ENCODE peak calls at places on chromosomes 5 and 9, in ten cellular contexts. M is A673, F is mammary epithelial cell, L is heart left ventricle, E is PC-3, Q is PC-9, O is SK-N-SH, Z is H9, A is left ventricle myocardium inferior, B is hepatocyte. J is an unnamed sample. For H3K4me1, the result is how much of the 10 kb centered on the place peaks cover.

GRCh38 chr9:107933042-107933441 is 443.5 kb upstream of the KLF4 start:
- DNase-seq in M (no peak), F (peak), L (no peak), E (peak), Q (no peak), O (no peak), Z (no peak), A (no peak), B (no peak), J (peak)

GRCh38 chr9:35258665-35259474 is 97.1 kb downstream of the UNC13B start:
- DNase-seq in M (peak), F (peak), L (peak), E (peak), Q (peak), O (peak), Z (peak), A (peak), B (peak), J (peak)

GRCh38 chr5:125047871-125048270 is 301.4 kb upstream of the ZNF608 start:
- DNase-seq in M (no peak), F (no peak), L (no peak), E (no peak), Q (no peak), O (no peak), Z (no peak), A (no peak), B (no peak), J (no peak)

GRCh38 chr9:100020121-100020780 is 78.5 kb downstream of the ERP44 start:
- DNase-seq in M (no peak), F (no peak), L (no peak), E (no peak), Q (no peak), O (no peak), Z (no peak), A (no peak), B (no peak), J (no peak)

GRCh38 chr5:81183811-81184748 is 49.0 kb upstream of the CKMT2 start:
- DNase-seq in M (no peak), F (no peak), L (no peak), E (no peak), Q (no peak), O (peak), Z (no peak), A (no peak), B (peak), J (no peak)

GRCh38 chr5:37873988-37874387 is 34.1 kb upstream of the GDNF start:
- DNase-seq in M (no peak), F (no peak), L (no peak), E (no peak), Q (no peak), O (no peak), Z (no peak), A (no peak), B (no peak), J (no peak)

GRCh38 chr9:98906273-98907040 is 37.2 kb upstream of the COL15A1 start:
- DNase-seq in M (peak), F (no peak), L (peak), E (no peak), Q (no peak), O (no peak), Z (no peak), A (peak), B (peak), J (no peak)

GRCh38 chr5:180718810-180719453 is 20.9 kb downstream of the OR2Y1 start:
- DNase-seq in M (peak), F (peak), L (no peak), E (peak), Q (peak), O (peak), Z (no peak), A (no peak), B (peak), J (peak)

GRCh38 chr5:117803533-117803932 is 1184.8 kb downstream of the DTWD2 start:
- DNase-seq in M (no peak), F (no peak), L (no peak), E (no peak), Q (no peak), O (no peak), Z (no peak), A (no peak), B (peak), J (no peak)

GRCh38 chr9:126692759-126693427 is 79.2 kb downstream of the LMX1B start:
- DNase-seq in M (no peak), F (no peak), L (no peak), E (no peak), Q (no peak), O (no peak), Z (peak), A (no peak), B (no peak), J (peak)

DNA sequence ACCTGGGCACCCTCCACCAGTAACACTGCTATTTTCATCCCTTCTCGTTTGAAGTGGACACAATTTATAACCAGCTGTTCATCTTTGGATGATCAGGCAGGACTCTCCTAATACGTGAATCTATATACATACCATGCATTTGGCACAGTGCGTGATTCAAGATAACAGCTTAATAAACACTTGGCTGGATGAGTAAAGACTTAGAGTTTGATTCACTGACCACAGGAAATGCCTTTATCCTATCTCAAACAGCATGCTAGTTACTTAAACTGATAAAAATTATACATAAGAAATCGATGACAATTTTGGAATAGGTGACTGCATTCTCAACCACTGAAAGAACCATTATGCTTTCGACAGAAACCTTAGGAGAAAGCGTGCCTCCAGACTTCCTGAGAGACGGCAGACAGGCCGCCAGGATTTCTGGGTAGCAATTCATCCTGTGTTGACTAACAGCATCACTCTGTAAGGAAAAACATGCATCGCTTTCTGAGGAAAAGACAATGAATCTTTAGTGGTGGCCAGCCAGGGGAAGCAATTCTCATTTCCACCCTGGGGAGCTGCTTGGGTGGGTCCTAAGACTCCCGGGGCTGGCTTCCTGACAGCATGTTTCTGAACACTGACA is 9.7 kb downstream of the MRPL36 start:
- DNase-seq in M (peak), F (peak), L (peak), E (peak), Q (no peak), O (no peak), Z (no peak), A (no peak), B (no peak), J (peak)
- H3K4me1 ChIP-seq in M (under half), F (under half), L (under half), E (under half), Q (under half), O (under half), Z (under half), A (under half), B (under half), J (under half)

GRCh38 chr5:150149618-150150017 is 6.0 kb downstream of the PDGFRB start:
- DNase-seq in M (no peak), F (no peak), L (no peak), E (no peak), Q (no peak), O (no peak), Z (no peak), A (no peak), B (no peak), J (no peak)
- H3K4me1 ChIP-seq in M (under half), F (under half), L (under half), E (under half), Q (under half), O (half or more), Z (under half), A (under half), B (under half), J (half or more)

GRCh38 chr9:133375116-133375723 is 640 bp downstream of the SURF4 start:
- DNase-seq in M (peak), F (peak), L (no peak), E (no peak), Q (peak), O (peak), Z (no peak), A (no peak), B (peak), J (peak)
- H3K4me1 ChIP-seq in M (under half), F (under half), L (half or more), E (under half), Q (under half), O (under half), Z (under half), A (half or more), B (under half), J (under half)

GRCh38 chr5:85896499-85896898 is 721.2 kb upstream of the COX7C start:
- DNase-seq in M (peak), F (no peak), L (no peak), E (no peak), Q (no peak), O (no peak), Z (no peak), A (no peak), B (no peak), J (no peak)

DNA sequence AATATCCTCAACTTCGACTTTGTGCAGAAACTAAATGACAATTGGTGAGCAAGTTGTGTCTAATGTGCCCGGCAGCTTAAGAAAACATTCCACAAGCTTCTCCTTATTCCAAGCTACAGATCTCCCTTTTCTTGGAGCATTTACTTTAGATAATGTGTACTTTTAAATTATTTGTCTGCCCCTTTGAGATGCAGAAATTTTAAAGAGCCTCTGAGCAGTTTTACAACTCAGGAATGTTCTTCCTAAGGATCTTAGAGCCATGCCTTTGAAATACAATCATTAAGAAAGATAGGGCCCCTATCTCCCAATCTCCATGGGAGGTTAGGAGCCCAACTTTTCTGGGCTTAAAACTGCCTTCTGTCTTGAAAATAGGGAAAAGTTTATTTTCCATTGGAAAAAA is 723.7 kb upstream of the COX7C start:
- DNase-seq in M (no peak), F (no peak), L (no peak), E (no peak), Q (no peak), O (no peak), Z (no peak), A (no peak), B (no peak), J (no peak)
- H3K4me1 ChIP-seq in M (under half), F (under half), L (under half), E (under half), Q (under half), O (under half), Z (under half), A (under half), B (under half), J (under half)

DNA sequence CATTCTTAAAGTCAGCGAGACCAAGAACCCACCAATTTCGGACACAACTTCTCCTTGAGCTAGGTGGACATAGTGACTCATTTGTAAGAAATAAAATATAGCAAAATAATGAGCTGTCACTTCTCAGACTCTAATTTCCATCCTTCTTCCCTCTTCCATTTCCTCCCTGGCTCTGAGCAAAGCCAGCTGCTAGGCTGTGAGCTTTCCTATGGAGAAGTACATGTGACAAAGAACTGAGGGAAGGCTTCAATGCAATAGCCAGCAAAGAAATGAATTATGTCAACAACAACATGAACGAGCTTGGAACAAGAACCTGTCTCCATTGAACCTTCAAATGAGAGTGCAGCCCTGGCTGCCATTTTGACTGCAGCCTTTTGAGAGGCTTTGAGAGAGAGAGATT is 25.9 kb upstream of the SELENOP start:
- DNase-seq in M (no peak), F (no peak), L (no peak), E (no peak), Q (no peak), O (no peak), Z (no peak), A (no peak), B (no peak), J (no peak)
- H3K4me1 ChIP-seq in M (under half), F (under half), L (under half), E (under half), Q (under half), O (under half), Z (under half), A (under half), B (under half), J (under half)

GRCh38 chr5:6736524-6737042 is 23.4 kb downstream of the TENT4A start:
- DNase-seq in M (no peak), F (no peak), L (no peak), E (no peak), Q (no peak), O (no peak), Z (no peak), A (no peak), B (no peak), J (peak)

GRCh38 chr5:6736106-6736505 is 22.9 kb downstream of the TENT4A start:
- DNase-seq in M (no peak), F (no peak), L (no peak), E (no peak), Q (no peak), O (no peak), Z (no peak), A (no peak), B (no peak), J (no peak)

GRCh38 chr5:6733411-6734242 is 20.4 kb downstream of the TENT4A start:
- DNase-seq in M (no peak), F (no peak), L (no peak), E (no peak), Q (no peak), O (no peak), Z (no peak), A (no peak), B (no peak), J (peak)

GRCh38 chr5:6734243-6734695 is 21.0 kb downstream of the TENT4A start:
- DNase-seq in M (no peak), F (no peak), L (no peak), E (no peak), Q (no peak), O (no peak), Z (no peak), A (peak), B (no peak), J (no peak)

DNA sequence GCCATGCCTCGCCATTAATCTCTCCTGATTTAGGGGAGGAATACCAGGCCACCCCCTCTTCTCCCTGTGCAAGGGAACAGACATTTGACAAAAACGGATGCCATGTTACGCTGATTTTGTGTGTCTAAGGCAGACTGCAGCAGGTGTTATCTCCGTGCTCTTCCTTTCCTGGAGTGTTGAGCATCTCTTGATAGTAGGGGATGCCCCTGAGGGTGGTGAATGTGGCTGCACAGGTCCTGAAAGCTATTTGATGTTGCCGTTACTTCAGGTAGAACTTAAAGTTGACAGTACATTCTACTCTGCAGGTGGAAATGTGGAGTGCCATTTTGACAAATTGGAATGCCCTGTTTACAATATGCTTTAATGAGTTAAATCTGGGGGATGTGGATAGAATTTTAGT is 21.5 kb downstream of the TENT4A start:
- DNase-seq in M (no peak), F (no peak), L (no peak), E (no peak), Q (no peak), O (no peak), Z (no peak), A (no peak), B (no peak), J (no peak)
- H3K4me1 ChIP-seq in M (under half), F (under half), L (half or more), E (under half), Q (under half), O (under half), Z (under half), A (half or more), B (under half), J (under half)

GRCh38 chr9:124274228-124274627 is 16.5 kb downstream of the NEK6 start:
- DNase-seq in M (no peak), F (no peak), L (no peak), E (no peak), Q (no peak), O (no peak), Z (no peak), A (no peak), B (no peak), J (no peak)

GRCh38 chr9:124272118-124272517 is 14.4 kb downstream of the NEK6 start:
- DNase-seq in M (no peak), F (no peak), L (no peak), E (no peak), Q (no peak), O (no peak), Z (no peak), A (no peak), B (no peak), J (peak)

GRCh38 chr9:124271660-124272059 is 13.9 kb downstream of the NEK6 start:
- DNase-seq in M (no peak), F (no peak), L (no peak), E (no peak), Q (no peak), O (no peak), Z (no peak), A (no peak), B (no peak), J (peak)

GRCh38 chr9:124273428-124274153 is 15.8 kb downstream of the NEK6 start:
- DNase-seq in M (no peak), F (no peak), L (no peak), E (no peak), Q (no peak), O (no peak), Z (no peak), A (no peak), B (no peak), J (peak)

GRCh38 chr9:124272979-124273378 is 15.2 kb downstream of the NEK6 start:
- DNase-seq in M (no peak), F (no peak), L (no peak), E (no peak), Q (no peak), O (no peak), Z (no peak), A (no peak), B (no peak), J (no peak)
- H3K4me1 ChIP-seq in M (under half), F (under half), L (under half), E (under half), Q (under half), O (under half), Z (under half), A (under half), B (under half), J (under half)

GRCh38 chr5:115531380-115531779 is 13.2 kb downstream of the FEM1C start:
- DNase-seq in M (no peak), F (no peak), L (no peak), E (no peak), Q (no peak), O (no peak), Z (no peak), A (no peak), B (no peak), J (no peak)
- H3K4me1 ChIP-seq in M (under half), F (under half), L (half or more), E (half or more), Q (under half), O (under half), Z (under half), A (half or more), B (under half), J (under half)

GRCh38 chr9:81652058-81652457 is 37.3 kb downstream of the TLE1 start:
- DNase-seq in M (no peak), F (no peak), L (no peak), E (no peak), Q (no peak), O (no peak), Z (no peak), A (no peak), B (no peak), J (no peak)
- H3K4me1 ChIP-seq in M (under half), F (under half), L (under half), E (under half), Q (under half), O (under half), Z (under half), A (under half), B (under half), J (under half)

GRCh38 chr5:67197536-67197935 is 937 bp upstream of the CD180 start:
- DNase-seq in M (no peak), F (no peak), L (no peak), E (no peak), Q (no peak), O (no peak), Z (no peak), A (no peak), B (no peak), J (no peak)

GRCh38 chr5:67201897-67202549 is 5.4 kb upstream of the CD180 start:
- DNase-seq in M (no peak), F (no peak), L (no peak), E (no peak), Q (no peak), O (no peak), Z (no peak), A (no peak), B (no peak), J (no peak)

GRCh38 chr5:67198917-67199316 is 2.3 kb upstream of the CD180 start:
- DNase-seq in M (no peak), F (no peak), L (no peak), E (no peak), Q (no peak), O (no peak), Z (no peak), A (no peak), B (no peak), J (no peak)

GRCh38 chr5:67200809-67201562 is 4.4 kb upstream of the CD180 start:
- DNase-seq in M (no peak), F (no peak), L (no peak), E (no peak), Q (no peak), O (no peak), Z (no peak), A (no peak), B (no peak), J (no peak)

DNA sequence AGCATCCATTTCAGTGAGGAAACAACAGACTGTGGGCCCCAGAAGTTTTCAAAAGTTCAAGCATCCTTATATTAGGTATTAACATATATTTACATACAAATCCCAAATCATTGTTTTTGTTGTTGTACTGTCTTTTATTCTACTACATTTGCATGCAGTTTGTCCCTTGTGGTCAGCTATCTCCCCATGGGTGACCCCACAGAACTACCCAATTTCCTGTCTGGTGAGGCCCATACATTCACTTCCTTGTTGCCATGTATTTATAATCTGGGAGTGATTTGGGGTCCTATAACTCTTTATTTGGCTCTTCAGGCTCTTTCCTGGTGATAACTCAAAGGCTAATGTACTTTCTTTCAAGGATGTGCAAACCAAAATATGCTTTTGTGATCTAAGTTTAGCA is 3.3 kb upstream of the CD180 start:
- DNase-seq in M (no peak), F (no peak), L (no peak), E (no peak), Q (no peak), O (no peak), Z (no peak), A (no peak), B (no peak), J (no peak)
- H3K4me1 ChIP-seq in M (under half), F (under half), L (under half), E (under half), Q (under half), O (under half), Z (under half), A (under half), B (under half), J (under half)

J was measured in osteoblast.